ENCODE peak calls at places on chromosome 9, in nine cellular contexts. B, Z, G, O, Y, H, X, C and U are unnamed samples.

GRCh38 chr9:85536076-85536475 is 205.7 kb downstream of the AGTPBP1 start:
- DNase-seq in X (peak; percentile 66), Y (no peak), H (no peak), O (no peak), Z (no peak), G (peak; percentile 60), C (no peak), B (no peak), U (no peak)

GRCh38 chr9:112380102-112380581 is at the start of gene HSDL2:
- DNase-seq in B (no peak), C (no peak), Z (peak; percentile 60), Y (no peak), G (peak; percentile 28), O (peak; percentile 50), H (no peak), X (no peak), U (no peak)

GRCh38 chr9:21455320-21455719 is 15.1 kb downstream of the IFNA1 start:
- DNase-seq in X (no peak), C (no peak), H (no peak), Y (peak; percentile 8), O (no peak), Z (no peak), B (peak; percentile 45), G (peak; percentile 25), U (no peak)

GRCh38 chr9:6413365-6414263 is 615 bp downstream of the UHRF2 start:
- DNase-seq in C (no peak), Y (peak; percentile 77), O (peak; percentile 33), H (peak; percentile 43), Z (no peak), G (no peak), X (peak; percentile 41), B (peak; percentile 34), U (peak; percentile 14)

GRCh38 chr9:70595211-70595610 is 180.8 kb upstream of the KLF9 start:
- DNase-seq in G (no peak), Y (no peak), Z (no peak), O (no peak), B (no peak), C (no peak), H (no peak), X (no peak), U (no peak)

GRCh38 chr9:97737429-97737828 is 40.3 kb upstream of the XPA start:
- DNase-seq in O (peak; percentile 65), Z (no peak), C (no peak), G (no peak), B (no peak), H (no peak), X (no peak), Y (peak; percentile 65), U (no peak)

GRCh38 chr9:137674307-137675305 is 55.8 kb downstream of the EHMT1 start:
- DNase-seq in Y (no peak), G (no peak), O (no peak), X (no peak), C (no peak), Z (no peak), B (no peak), H (no peak), U (no peak)

GRCh38 chr9:93204470-93205043 is 20.6 kb downstream of the WNK2 start:
- DNase-seq in O (no peak), Z (peak; percentile 16), G (no peak), X (no peak), H (no peak), B (no peak), C (no peak), Y (no peak), U (no peak)

GRCh38 chr9:99261923-99262322 is 39.8 kb downstream of the SEC61B start:
- DNase-seq in Z (no peak), G (no peak), C (no peak), Y (no peak), H (no peak), O (no peak), B (no peak), X (no peak), U (no peak)

GRCh38 chr9:88737876-88738275 is 202.9 kb downstream of the NXNL2 start:
- DNase-seq in Z (no peak), H (no peak), G (peak; percentile 30), B (no peak), C (no peak), O (no peak), Y (no peak), X (no peak), U (no peak)

GRCh38 chr9:95003694-95004451 is 277.4 kb downstream of the AOPEP start:
- DNase-seq in Z (peak; percentile 74), X (peak; percentile 56), C (no peak), Y (peak; percentile 80), G (peak; percentile 53), O (peak; percentile 64), B (peak; percentile 4), H (peak; percentile 73), U (no peak)

GRCh38 chr9:35829764-35830096 is 702 bp downstream of the TMEM8B start:
- DNase-seq in Z (no peak), H (no peak), X (no peak), C (no peak), G (no peak), Y (no peak), B (no peak), O (no peak), U (no peak)

GRCh38 chr9:93464395-93464794 is 11.0 kb upstream of the FAM120AOS start:
- DNase-seq in G (no peak), C (no peak), B (no peak), Z (no peak), H (no peak), O (no peak), Y (no peak), X (no peak), U (no peak)

GRCh38 chr9:117779760-117780159 is 75.6 kb downstream of the TLR4 start:
- DNase-seq in C (no peak), Y (peak; percentile 6), O (no peak), B (no peak), Z (no peak), G (no peak), H (no peak), X (no peak), U (no peak)

GRCh38 chr9:114910541-114910940 is 19.9 kb downstream of the TNFSF8 start:
- DNase-seq in H (no peak), C (no peak), X (no peak), B (no peak), Z (no peak), G (no peak), Y (no peak), O (no peak), U (no peak)

GRCh38 chr9:76828462-76828861 is 64.2 kb downstream of the PCA3 start:
- DNase-seq in O (no peak), X (no peak), B (no peak), Z (no peak), G (peak; percentile 18), H (no peak), Y (no peak), C (no peak), U (no peak)

GRCh38 chr9:131836021-131836420 is 96.1 kb upstream of the RAPGEF1 start:
- DNase-seq in C (no peak), B (no peak), O (no peak), Y (no peak), G (no peak), X (no peak), H (no peak), Z (no peak), U (no peak)

GRCh38 chr9:136090060-136090735 is 4.9 kb downstream of the NACC2 start:
- DNase-seq in C (no peak), H (no peak), G (no peak), B (no peak), X (no peak), Z (no peak), O (no peak), Y (peak; percentile 46), U (no peak)
- H3K4me1 ChIP-seq in C (peaks cover 12% of the 10 kb centered on the region), H (peaks cover 8% of the 10 kb centered on the region), G (peaks cover 18% of the 10 kb centered on the region), B (peaks cover 36% of the 10 kb centered on the region), X (no peaks in the 10 kb centered on the region), Z (peaks cover 89% of the 10 kb centered on the region), O (peaks cover 36% of the 10 kb centered on the region), Y (peaks cover 54% of the 10 kb centered on the region), U (peaks cover 16% of the 10 kb centered on the region)

DNA sequence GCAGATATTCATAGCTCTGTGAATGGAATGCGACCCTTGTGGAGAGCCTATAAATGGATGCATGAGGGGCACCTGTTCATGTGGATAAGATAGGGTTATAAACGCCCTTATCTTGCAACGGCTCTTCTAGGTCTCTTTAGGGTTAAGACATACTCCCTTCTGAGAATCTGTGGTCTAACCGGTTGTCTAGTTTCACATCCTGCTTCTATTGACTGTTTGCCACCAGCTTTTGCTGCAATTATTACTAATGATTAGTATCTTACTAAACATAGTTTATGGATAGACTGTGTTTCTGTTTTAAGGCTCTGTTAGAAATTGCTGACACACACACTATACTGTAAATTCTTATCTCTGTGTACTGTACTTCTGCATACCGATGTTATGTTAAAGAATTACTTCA is 198.9 kb upstream of the CYLC2 start:
- DNase-seq in B (no peak), X (no peak), G (no peak), C (no peak), H (no peak), Y (no peak), O (no peak), Z (no peak), U (no peak)
- H3K9me3 ChIP-seq in B (no peaks in the 10 kb centered on the region), X (no peaks in the 10 kb centered on the region), G (no peaks in the 10 kb centered on the region), C (no peaks in the 10 kb centered on the region), H (no peaks in the 10 kb centered on the region), Y (peaks cover 3% of the 10 kb centered on the region), O (no peaks in the 10 kb centered on the region), Z (peaks cover 6% of the 10 kb centered on the region), U (no peaks in the 10 kb centered on the region)

DNA sequence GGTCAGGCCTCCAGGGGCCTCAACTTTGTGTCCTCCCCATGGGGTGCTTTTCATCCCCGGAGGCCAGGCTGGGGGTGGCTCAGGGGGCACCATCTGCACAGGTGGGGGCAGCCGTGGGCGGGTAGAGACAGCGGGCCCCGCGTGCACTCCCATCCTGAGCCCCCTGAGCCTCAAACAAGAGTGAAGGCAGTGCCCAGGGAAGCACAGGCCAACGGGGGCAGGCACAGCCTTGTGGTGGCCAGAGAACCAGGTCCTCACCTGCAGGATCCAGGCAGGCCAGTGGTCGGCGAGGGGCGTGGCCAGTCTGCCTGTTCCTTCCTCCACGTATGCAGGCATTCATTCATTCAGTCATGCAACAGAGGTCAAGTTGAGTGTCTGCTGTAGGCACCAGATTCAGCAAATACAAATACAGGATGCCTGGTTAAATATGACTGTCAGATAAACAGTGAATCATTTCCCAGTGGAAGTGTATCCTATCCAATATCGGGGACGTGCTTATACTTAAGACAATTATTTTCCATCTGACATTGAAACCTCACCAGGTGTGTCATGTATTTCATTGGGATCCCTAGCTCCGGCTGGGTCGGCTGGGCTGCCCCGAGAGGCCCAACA is 22.3 kb downstream of the KCNT1 start:
- DNase-seq in Y (no peak), H (no peak), B (no peak), X (no peak), Z (no peak), G (no peak), O (no peak), C (no peak), U (no peak)
- H3K4me1 ChIP-seq in Y (no peaks in the 10 kb centered on the region), H (no peaks in the 10 kb centered on the region), B (no peaks in the 10 kb centered on the region), X (no peaks in the 10 kb centered on the region), Z (no peaks in the 10 kb centered on the region), G (no peaks in the 10 kb centered on the region), O (no peaks in the 10 kb centered on the region), C (no peaks in the 10 kb centered on the region), U (no peaks in the 10 kb centered on the region)

GRCh38 chr9:102237094-102237493 is 498.6 kb upstream of the GRIN3A start:
- DNase-seq in B (no peak), Z (no peak), C (no peak), H (no peak), Y (no peak), X (no peak), O (no peak), G (no peak), U (no peak)

DNA sequence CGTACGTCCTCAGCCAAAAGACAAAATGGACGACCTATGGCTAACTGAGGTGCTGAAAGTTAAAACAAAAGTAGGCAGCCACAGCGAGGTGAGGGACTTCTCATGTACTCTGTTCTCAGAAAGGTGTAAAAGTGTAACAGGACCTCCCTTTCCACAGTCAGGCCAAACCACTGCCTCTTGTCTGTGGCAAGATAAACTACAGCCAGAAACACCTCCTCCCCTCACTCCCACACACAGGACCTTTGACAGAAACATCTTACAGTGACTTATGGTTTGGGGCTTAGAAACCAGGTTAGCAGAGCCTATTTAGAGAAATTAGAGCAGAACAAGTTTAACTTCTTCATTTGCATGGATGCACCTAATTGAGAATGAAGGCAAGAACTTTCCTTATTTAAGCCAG is 499.1 kb upstream of the GRIN3A start:
- DNase-seq in C (no peak), B (no peak), H (no peak), X (no peak), Y (no peak), Z (no peak), G (no peak), O (no peak), U (no peak)
- H3K9me3 ChIP-seq in C (no peaks in the 10 kb centered on the region), B (no peaks in the 10 kb centered on the region), H (no peaks in the 10 kb centered on the region), X (no peaks in the 10 kb centered on the region), Y (no peaks in the 10 kb centered on the region), Z (no peaks in the 10 kb centered on the region), G (peaks cover 8% of the 10 kb centered on the region), O (no peaks in the 10 kb centered on the region), U (no peaks in the 10 kb centered on the region)